ENCODE peak calls at places on chromosomes 16 and 17, in four cellular contexts. J is pancreas, Y is tibial artery, R is stomach. B is an unnamed sample. For H3K27me3, the result is how much of the 10 kb centered on the place peaks cover.

GRCh38 chr17:18181358-18181757 is 2.3 kb upstream of the ALKBH5 start:
- DNase-seq in J (no peak), Y (no peak), R (no peak), B (no peak)

GRCh38 chr17:67994827-67995567 is 1.3 kb downstream of the C17orf58 start:
- DNase-seq in J (peak), Y (peak), R (peak), B (no peak)

GRCh38 chr17:17886253-17886652 is 49.5 kb upstream of the SREBF1 start:
- DNase-seq in J (no peak), Y (no peak), R (no peak), B (no peak)

GRCh38 chr16:20846030-20846429 is 39.7 kb downstream of the REXO5 start:
- DNase-seq in J (no peak), Y (no peak), R (no peak), B (no peak)

GRCh38 chr17:63151981-63152523 is 186.0 kb downstream of the TANC2 start:
- DNase-seq in J (no peak), Y (no peak), R (no peak), B (no peak)

GRCh38 chr17:79183221-79184158 is 108.9 kb downstream of the ENGASE start:
- DNase-seq in J (no peak), Y (no peak), R (no peak), B (no peak)

GRCh38 chr17:42653179-42654124 is 5.6 kb upstream of the TUBG2 start:
- DNase-seq in J (peak), Y (peak), R (no peak), B (no peak)

GRCh38 chr16:65223335-65223734 is 101.5 kb upstream of the CDH11 start:
- DNase-seq in J (no peak), Y (no peak), R (no peak), B (no peak)

GRCh38 chr17:38815576-38816193 is 9.4 kb downstream of the CWC25 start:
- DNase-seq in J (no peak), Y (no peak), R (no peak), B (no peak)

GRCh38 chr17:79716183-79716797 is 14.5 kb upstream of the ENPP7 start:
- DNase-seq in J (no peak), Y (no peak), R (no peak), B (no peak)

GRCh38 chr17:74742153-74742515 is 5.1 kb downstream of the RAB37 start:
- DNase-seq in J (no peak), Y (no peak), R (no peak), B (no peak)

GRCh38 chr16:89842471-89843408 is 14.5 kb downstream of the SPIRE2 start:
- DNase-seq in J (no peak), Y (no peak), R (no peak), B (no peak)

GRCh38 chr17:72192409-72193192 is 71.8 kb downstream of the SOX9 start:
- DNase-seq in J (no peak), Y (peak), R (no peak), B (no peak)

GRCh38 chr17:751269-752001 is 629 bp downstream of the GEMIN4 start:
- DNase-seq in J (peak), Y (peak), R (peak), B (peak)

GRCh38 chr16:22225060-22225459 is 19.0 kb downstream of the EEF2K start:
- DNase-seq in J (no peak), Y (peak), R (no peak), B (peak)

GRCh38 chr17:58679263-58680037 is 12.4 kb downstream of the TEX14 start:
- DNase-seq in J (no peak), Y (no peak), R (no peak), B (no peak)

GRCh38 chr16:24151482-24151939 is 104.6 kb upstream of the CACNG3 start:
- DNase-seq in J (no peak), Y (no peak), R (no peak), B (no peak)

GRCh38 chr17:27539152-27539551 is 82.9 kb downstream of the KSR1 start:
- DNase-seq in J (peak), Y (no peak), R (no peak), B (no peak)

GRCh38 chr17:8223356-8224063 is 13.1 kb upstream of the AURKB start:
- DNase-seq in J (peak), Y (peak), R (peak), B (peak)

GRCh38 chr17:61875285-61875684 is 12.0 kb upstream of the BRIP1 start:
- DNase-seq in J (no peak), Y (no peak), R (no peak), B (no peak)

GRCh38 chr16:57479422-57480126 is 6.7 kb downstream of the DOK4 start:
- DNase-seq in J (no peak), Y (peak), R (peak), B (no peak)

GRCh38 chr17:16512011-16512410 is 20.0 kb upstream of the LRRC75A start:
- DNase-seq in J (no peak), Y (no peak), R (no peak), B (no peak)

GRCh38 chr17:73340093-73340596 is 28.3 kb upstream of the CDC42EP4 start:
- DNase-seq in J (no peak), Y (peak), R (peak), B (peak)

GRCh38 chr17:80441133-80441578 is 26.2 kb downstream of the ENDOV start:
- DNase-seq in J (no peak), Y (no peak), R (no peak), B (no peak)

GRCh38 chr17:80832888-80833583 is 158.6 kb upstream of the CHMP6 start:
- DNase-seq in J (peak), Y (peak), R (peak), B (peak)

GRCh38 chr17:7704601-7705268 is at the start of gene EFNB3:
- DNase-seq in J (no peak), Y (no peak), R (no peak), B (peak)

GRCh38 chr16:30659507-30660423 is 1.5 kb downstream of the FBRS start:
- DNase-seq in J (peak), Y (no peak), R (no peak), B (no peak)

GRCh38 chr16:53913920-53914319 is 210.0 kb downstream of the FTO start:
- DNase-seq in J (no peak), Y (no peak), R (no peak), B (no peak)

GRCh38 chr17:39609416-39610025 is 1.8 kb upstream of the NEUROD2 start:
- DNase-seq in J (no peak), Y (no peak), R (no peak), B (no peak)

GRCh38 chr17:31834448-31834847 is 24.6 kb downstream of the COPRS start:
- DNase-seq in J (no peak), Y (no peak), R (no peak), B (no peak)

GRCh38 chr17:12928736-12929135 is 89.1 kb downstream of the ELAC2 start:
- DNase-seq in J (no peak), Y (no peak), R (no peak), B (no peak)

GRCh38 chr17:77174928-77175720 is 34.4 kb downstream of the SEC14L1 start:
- DNase-seq in J (peak), Y (no peak), R (peak), B (no peak)

GRCh38 chr16:57761301-57761700 is 25.7 kb downstream of the KATNB1 start:
- DNase-seq in J (no peak), Y (no peak), R (no peak), B (peak)

GRCh38 chr17:5676012-5676411 is 91.7 kb upstream of the NLRP1 start:
- DNase-seq in J (no peak), Y (no peak), R (no peak), B (no peak)

GRCh38 chr16:4414187-4414909 is 2.0 kb downstream of the CORO7 start:
- DNase-seq in J (no peak), Y (no peak), R (peak), B (no peak)

GRCh38 chr16:48276102-48276501 is 28.8 kb upstream of the ABCC11 start:
- DNase-seq in J (no peak), Y (no peak), R (no peak), B (no peak)

GRCh38 chr16:48274476-48274875 is 27.1 kb upstream of the ABCC11 start:
- DNase-seq in J (no peak), Y (no peak), R (no peak), B (no peak)

GRCh38 chr16:48279199-48279598 is 31.9 kb upstream of the ABCC11 start:
- DNase-seq in J (no peak), Y (no peak), R (no peak), B (no peak)

GRCh38 chr16:48272837-48273421 is 25.6 kb upstream of the ABCC11 start:
- DNase-seq in J (no peak), Y (peak), R (no peak), B (no peak)

GRCh38 chr16:48277158-48277557 is 29.8 kb upstream of the ABCC11 start:
- DNase-seq in J (peak), Y (no peak), R (peak), B (no peak)
- H3K27ac ChIP-seq in J (no peak), Y (no peak), R (no peak), B (no peak)

GRCh38 chr16:3007059-3007956 is 5.4 kb upstream of the CLDN9 start:
- DNase-seq in J (peak), Y (no peak), R (no peak), B (no peak)
- H3K27me3 ChIP-seq in J (under half), Y (half or more), R (half or more), B (half or more)

DNA sequence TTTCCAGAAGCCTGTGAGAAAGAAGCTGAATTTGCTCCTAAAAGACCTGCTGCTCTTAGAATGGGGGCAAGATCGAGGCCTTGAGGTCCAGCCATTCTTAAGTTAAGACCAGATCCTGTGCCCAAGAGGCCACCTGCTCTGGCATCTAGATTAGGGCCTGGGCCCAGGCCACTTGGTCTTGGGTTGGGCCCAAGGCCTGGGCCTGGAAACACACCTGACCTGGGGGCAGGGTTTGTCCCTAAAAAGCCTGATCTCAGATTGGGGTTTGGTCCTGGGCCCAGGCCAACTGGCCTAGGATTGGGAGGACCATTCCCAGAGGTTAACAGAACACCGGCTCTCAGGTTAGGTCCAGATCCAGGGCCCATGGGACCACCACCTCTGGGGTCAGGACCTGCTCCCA is 12.9 kb downstream of the CHTF8 start:
- DNase-seq in J (no peak), Y (no peak), R (no peak), B (no peak)
- TF ChIP-seq CTCF in J (no peak), Y (no peak), R (no peak), B (no peak)

GRCh38 chr16:80739523-80739922 is 64.9 kb downstream of the CDYL2 start:
- DNase-seq in J (no peak), Y (no peak), R (no peak), B (no peak)
- H3K27ac ChIP-seq in J (no peak), Y (no peak), R (no peak), B (no peak)

B was measured in lower lobe of right lung.